ENCODE peak calls at places on chromosomes 11 and 22, in seven cellular contexts. P is mammary epithelial cell, G is SW 1271, L is Right ventricle myocardium inferior, A is endothelial cell, F is NCI-H1930, E is IMR-90. U is an unnamed sample.

GRCh38 chr11:76140912-76141574 is 65.3 kb downstream of the WNT11 start:
- DNase-seq in P (no peak), G (no peak), L (peak; percentile 78), A (no peak), F (no peak), E (no peak), U (no peak)

GRCh38 chr22:23192133-23192532 is 11.8 kb downstream of the BCR start:
- DNase-seq in P (no peak), G (no peak), L (no peak), A (no peak), F (no peak), E (no peak), U (no peak)

GRCh38 chr11:64926689-64927088 is 2.2 kb downstream of the PPP2R5B start:
- DNase-seq in P (no peak), G (no peak), L (no peak), A (no peak), F (no peak), E (no peak), U (no peak)

GRCh38 chr11:121722431-121723256 is 269.9 kb upstream of the SORL1-AS1 start:
- DNase-seq in P (peak; percentile 22), G (no peak), L (peak; percentile 89), A (peak; percentile 72), F (peak; percentile 32), E (peak; percentile 89), U (no peak)

GRCh38 chr22:42974223-42974622 is 40.7 kb downstream of the PACSIN2 start:
- DNase-seq in P (no peak), G (no peak), L (no peak), A (no peak), F (no peak), E (no peak), U (no peak)

GRCh38 chr22:36773935-36774334 is 2.0 kb downstream of the IFT27 start:
- DNase-seq in P (peak; percentile 31), G (peak; percentile 4), L (no peak), A (no peak), F (no peak), E (peak; percentile 49), U (peak; percentile 31)

GRCh38 chr11:114799524-114799923 is 121.2 kb downstream of the NXPE2 start:
- DNase-seq in P (no peak), G (no peak), L (no peak), A (no peak), F (no peak), E (no peak), U (no peak)

GRCh38 chr11:67508486-67509121 is 642 bp upstream of the CDK2AP2 start:
- DNase-seq in P (peak; percentile 92), G (peak; percentile 95), L (peak; percentile 99), A (peak; percentile 99), F (peak; percentile 91), E (peak; percentile 93), U (peak; percentile 99)

GRCh38 chr11:115078461-115079438 is 400.4 kb downstream of the NXPE2 start:
- DNase-seq in P (no peak), G (no peak), L (no peak), A (no peak), F (no peak), E (no peak), U (no peak)

GRCh38 chr22:19149047-19149883 is 827 bp downstream of the GSC2 start:
- DNase-seq in P (peak; percentile 42), G (no peak), L (peak; percentile 43), A (no peak), F (no peak), E (no peak), U (no peak)

GRCh38 chr11:12249590-12250260 is 127.6 kb upstream of the PARVA start:
- DNase-seq in P (no peak), G (no peak), L (no peak), A (no peak), F (peak; percentile 23), E (no peak), U (no peak)

GRCh38 chr11:58395581-58395980 is 11.1 kb downstream of the OR5B3 start:
- DNase-seq in P (peak; percentile 31), G (no peak), L (no peak), A (no peak), F (no peak), E (peak; percentile 71), U (no peak)